ENCODE peak calls at places on chromosome 9, in seven cellular contexts. A, P, T, Z, B, Q and X are unnamed samples.

GRCh38 chr9:22175972-22176545 is 167.0 kb upstream of the CDKN2B start:
- DNase-seq in A (no peak), P (no peak), T (no peak), Z (no peak), B (no peak), Q (no peak), X (no peak)

GRCh38 chr9:84669008-84669292 is 579 bp upstream of the NTRK2 start:
- DNase-seq in A (no peak), P (no peak), T (no peak), Z (no peak), B (no peak), Q (no peak), X (peak)

GRCh38 chr9:71285191-71285656 is 163.8 kb upstream of the TRPM3 start:
- DNase-seq in A (peak), P (no peak), T (peak), Z (peak), B (peak), Q (peak), X (peak)

GRCh38 chr9:3054017-3054586 is 210.2 kb upstream of the PUM3 start:
- DNase-seq in A (no peak), P (no peak), T (no peak), Z (no peak), B (no peak), Q (no peak), X (no peak)

GRCh38 chr9:27395484-27395921 is 98.6 kb upstream of the EQTN start:
- DNase-seq in A (peak), P (no peak), T (peak), Z (no peak), B (no peak), Q (no peak), X (no peak)

GRCh38 chr9:86548220-86548619 is 194.0 kb upstream of the TUT7 start:
- DNase-seq in A (no peak), P (no peak), T (no peak), Z (no peak), B (no peak), Q (no peak), X (no peak)

GRCh38 chr9:27198175-27198574 is 89.2 kb downstream of the TEK start:
- DNase-seq in A (no peak), P (no peak), T (peak), Z (no peak), B (no peak), Q (no peak), X (no peak)

GRCh38 chr9:119736478-119737454 is 367.5 kb upstream of the BRINP1 start:
- DNase-seq in A (no peak), P (no peak), T (no peak), Z (no peak), B (no peak), Q (no peak), X (no peak)

GRCh38 chr9:89604463-89605180 is at the start of gene GADD45G:
- DNase-seq in A (peak), P (peak), T (peak), Z (peak), B (peak), Q (peak), X (peak)

GRCh38 chr9:127856094-127856740 is 1.8 kb upstream of the ENG start:
- DNase-seq in A (no peak), P (no peak), T (no peak), Z (no peak), B (no peak), Q (no peak), X (no peak)

GRCh38 chr9:31996331-31996730 is 388.1 kb upstream of the ACO1 start:
- DNase-seq in A (no peak), P (no peak), T (peak), Z (no peak), B (no peak), Q (no peak), X (peak)

GRCh38 chr9:88923653-88924284 is 67.5 kb upstream of the S1PR3 start:
- DNase-seq in A (no peak), P (no peak), T (no peak), Z (no peak), B (no peak), Q (no peak), X (no peak)

GRCh38 chr9:95025213-95026170 is 292.0 kb downstream of the FANCC start:
- DNase-seq in A (peak), P (peak), T (peak), Z (no peak), B (peak), Q (peak), X (peak)

GRCh38 chr9:69831621-69832020 is 11.0 kb downstream of the CFAP95 start:
- DNase-seq in A (no peak), P (no peak), T (no peak), Z (no peak), B (no peak), Q (no peak), X (no peak)

GRCh38 chr9:38414040-38414723 is 10.1 kb downstream of the IGFBPL1 start:
- DNase-seq in A (no peak), P (no peak), T (no peak), Z (no peak), B (no peak), Q (no peak), X (no peak)

GRCh38 chr9:107907715-107908114 is 418.1 kb upstream of the KLF4 start:
- DNase-seq in A (no peak), P (no peak), T (no peak), Z (no peak), B (no peak), Q (no peak), X (no peak)

GRCh38 chr9:36772449-36773370 is 200.0 kb downstream of the MELK start:
- DNase-seq in A (peak), P (no peak), T (peak), Z (no peak), B (peak), Q (no peak), X (peak)

GRCh38 chr9:16153221-16153620 is 600.4 kb downstream of the CCDC171 start:
- DNase-seq in A (no peak), P (no peak), T (no peak), Z (no peak), B (no peak), Q (no peak), X (no peak)

GRCh38 chr9:16150501-16150900 is 597.7 kb downstream of the CCDC171 start:
- DNase-seq in A (no peak), P (peak), T (peak), Z (no peak), B (no peak), Q (peak), X (no peak)

GRCh38 chr9:16152276-16153065 is 599.6 kb downstream of the CCDC171 start:
- DNase-seq in A (no peak), P (no peak), T (no peak), Z (no peak), B (no peak), Q (no peak), X (peak)

GRCh38 chr9:16147726-16148125 is 594.9 kb downstream of the CCDC171 start:
- DNase-seq in A (no peak), P (no peak), T (no peak), Z (no peak), B (no peak), Q (no peak), X (peak)

DNA sequence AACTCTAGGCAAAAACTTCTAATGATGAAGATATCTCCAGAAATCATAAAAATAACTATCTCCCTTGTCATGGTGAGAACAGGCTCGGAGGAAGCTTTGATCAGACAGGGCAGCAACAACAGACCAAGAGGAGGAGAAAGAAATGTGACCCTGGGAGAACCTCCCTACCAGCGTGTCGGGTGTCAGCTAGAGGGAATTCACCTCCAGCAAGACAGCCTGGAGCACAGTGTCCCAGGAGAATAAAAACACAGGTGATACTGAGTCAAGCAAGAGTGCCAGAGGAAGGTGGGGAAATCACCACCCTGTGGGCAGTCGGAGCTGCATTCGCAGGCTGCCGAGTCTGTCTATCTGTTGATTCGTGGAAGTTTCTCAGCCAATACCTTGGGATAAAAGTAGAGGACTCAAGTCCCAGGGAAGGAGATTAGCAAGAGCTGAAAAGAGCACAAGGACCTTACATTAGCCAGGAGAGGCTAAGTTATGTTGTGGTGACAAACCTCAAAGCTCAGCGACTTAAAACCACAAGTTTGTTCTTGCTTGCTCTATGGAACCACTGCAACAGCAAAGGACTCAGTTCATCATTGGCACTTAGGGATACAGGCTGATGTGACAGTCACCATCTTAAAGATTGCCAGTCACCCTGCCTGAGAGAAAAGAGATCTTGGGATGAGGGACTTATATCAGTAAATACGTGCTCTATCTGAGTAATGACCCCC is 598.3 kb downstream of the CCDC171 start:
- DNase-seq in A (no peak), P (no peak), T (no peak), Z (no peak), B (no peak), Q (no peak), X (no peak)
- H3K4me3 ChIP-seq in A (no peak), P (no peak), T (no peak), Z (no peak), B (no peak), Q (no peak), X (no peak)

DNA sequence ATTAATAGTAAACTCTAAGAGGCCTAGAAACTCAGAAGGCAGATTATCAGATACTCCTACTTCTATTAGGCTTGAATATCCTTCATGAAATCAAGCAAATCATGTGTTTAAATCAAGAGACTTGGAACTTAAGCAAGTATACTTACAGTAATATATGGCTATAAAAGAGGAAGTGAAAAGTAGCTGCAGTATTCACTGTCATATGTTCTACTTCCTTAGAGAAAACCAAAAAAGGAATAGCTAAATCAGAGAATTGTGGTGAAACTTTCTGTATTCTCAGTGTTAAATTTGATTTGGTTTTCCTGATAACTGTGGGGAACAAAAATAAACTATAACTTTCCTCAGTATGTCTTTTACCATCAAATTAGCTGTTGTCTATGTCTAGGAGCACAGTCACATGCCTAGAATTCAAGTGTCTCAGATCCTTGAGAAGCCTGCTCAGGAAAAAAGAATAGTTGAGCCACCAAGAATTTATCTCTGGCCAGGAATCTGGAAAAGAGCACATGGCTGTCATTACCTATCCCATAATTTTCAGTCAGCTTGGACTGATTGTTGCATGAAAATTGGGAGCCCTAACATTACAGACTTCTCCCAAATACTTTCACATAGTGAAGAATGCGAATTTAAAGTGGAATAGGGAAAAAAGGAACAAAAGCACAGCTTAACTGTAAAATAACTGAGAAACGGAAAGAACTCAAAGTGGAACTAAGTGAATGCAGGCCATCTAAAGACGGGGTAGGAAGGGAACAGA is 1.7 kb downstream of the FKBP15 start:
- DNase-seq in A (no peak), P (no peak), T (no peak), Z (no peak), B (no peak), Q (no peak), X (no peak)
- H3K4me3 ChIP-seq in A (peak), P (no peak), T (no peak), Z (no peak), B (no peak), Q (no peak), X (no peak)

GRCh38 chr9:133584167-133584558 is 25.0 kb downstream of the FAM163B start:
- DNase-seq in A (no peak), P (no peak), T (no peak), Z (no peak), B (no peak), Q (no peak), X (no peak)

GRCh38 chr9:133585481-133586367 is 23.5 kb downstream of the FAM163B start:
- DNase-seq in A (no peak), P (no peak), T (no peak), Z (no peak), B (no peak), Q (no peak), X (no peak)

GRCh38 chr9:133583586-133583985 is 25.6 kb downstream of the FAM163B start:
- DNase-seq in A (peak), P (no peak), T (no peak), Z (no peak), B (no peak), Q (peak), X (no peak)

GRCh38 chr9:133583111-133583510 is 26.1 kb downstream of the FAM163B start:
- DNase-seq in A (no peak), P (no peak), T (no peak), Z (no peak), B (no peak), Q (no peak), X (no peak)

DNA sequence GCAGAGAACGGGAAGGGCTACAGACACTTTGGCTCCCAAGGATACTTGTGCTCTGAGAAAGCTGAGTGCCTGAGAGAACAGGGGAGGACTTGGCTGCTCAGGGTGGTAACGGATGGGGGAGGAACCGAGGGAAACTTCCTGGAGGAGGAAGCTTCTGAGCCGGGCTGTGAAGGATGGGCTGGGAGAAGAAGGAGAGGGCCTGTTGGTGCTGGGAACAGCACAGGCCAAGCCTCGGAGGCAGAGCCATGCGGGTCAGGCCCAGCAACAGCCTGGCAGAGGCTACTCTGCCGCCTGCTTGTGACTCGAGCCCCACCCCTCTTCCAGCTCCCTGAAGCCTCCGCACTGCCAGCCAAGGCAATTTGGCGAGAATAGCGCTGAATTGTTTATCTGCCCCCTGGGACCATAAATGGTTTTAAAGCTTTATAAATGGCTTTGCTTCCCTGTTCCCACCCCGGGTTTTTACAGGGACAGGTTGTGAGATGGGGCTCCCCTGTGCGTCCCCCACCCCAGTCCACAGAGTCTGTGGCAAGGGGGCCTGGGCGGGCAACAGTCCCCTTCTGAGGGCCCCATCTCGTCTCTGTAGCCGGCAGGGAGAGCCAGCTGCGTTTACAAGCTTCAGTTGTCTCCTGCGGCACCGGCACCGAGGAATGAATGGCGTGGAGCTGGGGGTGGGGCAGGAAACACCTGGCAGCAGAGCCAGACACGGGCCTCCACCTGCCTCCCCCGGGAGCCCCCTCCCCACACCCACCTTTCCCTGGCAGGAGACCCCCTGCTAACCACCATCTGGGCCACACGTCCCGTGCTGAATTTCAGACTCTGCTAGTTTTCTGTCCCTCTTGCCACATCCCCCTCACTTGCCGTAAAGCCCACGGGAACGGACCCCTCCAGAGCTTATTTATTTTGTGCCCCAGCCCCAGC is 24.4 kb downstream of the FAM163B start:
- DNase-seq in A (peak), P (no peak), T (no peak), Z (no peak), B (no peak), Q (no peak), X (no peak)
- H3K4me3 ChIP-seq in A (no peak), P (no peak), T (no peak), Z (no peak), B (no peak), Q (no peak), X (no peak)

GRCh38 chr9:16869140-16869903 is 1.1 kb downstream of the BNC2 start:
- DNase-seq in A (no peak), P (peak), T (peak), Z (no peak), B (no peak), Q (no peak), X (peak)
- H3K4me3 ChIP-seq in A (peak), P (peak), T (peak), Z (peak), B (peak), Q (peak), X (peak)

DNA sequence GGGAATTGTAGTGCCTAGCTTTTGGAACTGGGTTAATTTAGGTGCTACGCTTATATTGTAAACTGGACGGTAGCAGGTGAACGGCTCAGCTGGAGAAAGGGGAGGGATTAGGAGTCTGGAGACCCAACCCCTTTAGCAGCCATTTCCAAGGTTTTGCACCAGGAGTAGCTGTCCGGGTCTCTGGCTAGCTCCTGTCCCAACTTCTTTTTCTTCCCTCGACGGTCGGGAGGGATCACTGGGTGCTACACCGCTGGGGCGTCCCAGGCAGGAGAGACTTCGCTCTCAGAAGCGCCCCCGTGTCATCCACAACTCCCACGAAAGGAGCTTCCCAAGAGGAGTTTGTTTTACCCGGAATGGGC is 1640.9 kb upstream of the C9orf72 start:
- DNase-seq in A (no peak), P (no peak), T (no peak), Z (peak), B (no peak), Q (no peak), X (peak)
- H3K4me3 ChIP-seq in A (no peak), P (peak), T (peak), Z (peak), B (no peak), Q (no peak), X (peak)

DNA sequence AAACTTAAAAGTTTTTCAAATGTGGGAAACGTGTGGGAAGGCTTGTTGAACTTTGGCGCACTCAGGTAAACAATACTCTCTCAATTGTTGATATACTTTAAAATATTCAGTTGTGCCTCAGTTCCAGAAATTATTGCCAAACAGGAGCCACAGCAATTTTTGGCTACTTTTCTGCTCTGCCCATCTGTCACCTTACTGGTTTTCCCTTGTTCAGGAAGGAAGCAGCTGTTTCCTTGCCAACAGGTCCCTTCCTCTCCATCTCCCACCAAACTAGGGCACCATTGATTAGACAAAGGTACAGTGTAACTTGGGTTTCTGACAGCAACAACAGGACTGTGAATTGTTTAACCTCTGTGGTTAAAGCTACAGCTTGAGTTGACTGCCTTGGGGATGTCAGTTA is 76.8 kb downstream of the PIP5K1B start:
- DNase-seq in A (no peak), P (no peak), T (no peak), Z (no peak), B (no peak), Q (no peak), X (no peak)
- H3K4me3 ChIP-seq in A (peak), P (no peak), T (no peak), Z (no peak), B (no peak), Q (peak), X (no peak)

GRCh38 chr9:92722386-92723298 is 42.0 kb downstream of the BICD2 start:
- DNase-seq in A (no peak), P (no peak), T (no peak), Z (no peak), B (no peak), Q (peak), X (no peak)

GRCh38 chr9:92724528-92725265 is 39.9 kb downstream of the BICD2 start:
- DNase-seq in A (no peak), P (no peak), T (no peak), Z (no peak), B (no peak), Q (no peak), X (no peak)

GRCh38 chr9:92723801-92724323 is 40.8 kb downstream of the BICD2 start:
- DNase-seq in A (no peak), P (no peak), T (no peak), Z (no peak), B (no peak), Q (peak), X (no peak)

GRCh38 chr9:92721548-92721947 is 43.1 kb downstream of the BICD2 start:
- DNase-seq in A (no peak), P (no peak), T (no peak), Z (no peak), B (no peak), Q (no peak), X (no peak)

DNA sequence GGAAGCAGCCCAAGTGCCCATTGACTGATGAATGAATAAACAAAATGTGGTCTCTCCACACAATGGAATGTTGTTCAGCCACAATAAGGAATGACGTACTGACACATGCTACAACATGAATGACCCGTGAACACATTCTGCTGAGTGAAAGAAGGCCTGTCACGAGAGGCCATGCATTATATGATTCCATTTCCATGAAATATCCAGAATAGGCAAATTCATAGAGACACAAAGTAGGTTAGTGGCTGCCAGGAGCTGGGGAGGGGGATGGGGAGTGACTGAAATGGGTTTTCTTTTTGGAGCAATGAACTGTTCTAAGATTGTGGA is 41.4 kb downstream of the BICD2 start:
- DNase-seq in A (no peak), P (no peak), T (no peak), Z (no peak), B (no peak), Q (peak), X (peak)
- H3K4me3 ChIP-seq in A (no peak), P (no peak), T (no peak), Z (no peak), B (no peak), Q (no peak), X (no peak)

DNA sequence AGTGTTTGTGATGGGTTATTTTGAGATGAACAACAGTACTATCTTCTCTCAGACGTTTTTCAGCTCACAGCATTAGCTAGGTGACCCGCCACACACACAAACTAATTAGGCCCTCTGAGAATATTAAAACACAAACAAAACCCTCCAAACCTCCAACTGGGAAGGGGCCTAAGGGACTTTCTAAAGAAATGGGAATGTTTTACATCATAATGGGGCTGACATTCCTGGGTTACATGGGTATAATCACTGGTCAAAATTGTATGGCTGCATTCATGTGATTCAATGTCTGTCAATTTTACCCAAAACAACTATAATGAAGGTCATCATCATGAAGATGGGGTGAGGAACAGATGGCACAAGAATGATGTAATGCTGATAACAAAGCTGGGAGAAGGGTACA is 59.6 kb downstream of the SPTLC1 start:
- DNase-seq in A (no peak), P (no peak), T (no peak), Z (no peak), B (no peak), Q (no peak), X (no peak)
- H3K4me3 ChIP-seq in A (no peak), P (no peak), T (no peak), Z (no peak), B (no peak), Q (no peak), X (no peak)